ENCODE peak calls at places on chromosomes 5 and 9, in seven cellular contexts. K, B, O, W, S, F and M are unnamed samples.

GRCh38 chr9:114824130-114824529 is 18.3 kb upstream of the TNFSF15 start:
- DNase-seq in K (no peak), B (no peak), O (no peak), W (peak), S (no peak), F (no peak), M (no peak)

GRCh38 chr9:23621166-23621565 is 204.9 kb downstream of the ELAVL2 start:
- DNase-seq in K (no peak), B (peak), O (no peak), W (no peak), S (no peak), F (no peak), M (no peak)

GRCh38 chr9:89723696-89724095 is 118.9 kb downstream of the GADD45G start:
- DNase-seq in K (no peak), B (no peak), O (no peak), W (no peak), S (no peak), F (no peak), M (no peak)

GRCh38 chr9:127173063-127173462 is 50.6 kb upstream of the ANGPTL2 start:
- DNase-seq in K (no peak), B (no peak), O (no peak), W (no peak), S (no peak), F (no peak), M (peak)

GRCh38 chr5:34611829-34612415 is 44.2 kb upstream of the RAI14 start:
- DNase-seq in K (no peak), B (no peak), O (no peak), W (no peak), S (no peak), F (no peak), M (no peak)

GRCh38 chr5:175738595-175739133 is 80.8 kb downstream of the HRH2 start:
- DNase-seq in K (no peak), B (peak), O (no peak), W (no peak), S (no peak), F (no peak), M (no peak)

GRCh38 chr5:151319334-151319733 is 15.8 kb upstream of the SLC36A3 start:
- DNase-seq in K (no peak), B (no peak), O (no peak), W (no peak), S (no peak), F (no peak), M (no peak)

GRCh38 chr5:151750121-151750520 is 8.3 kb downstream of the ATOX1 start:
- DNase-seq in K (no peak), B (no peak), O (no peak), W (no peak), S (no peak), F (no peak), M (no peak)

GRCh38 chr5:88235828-88236227 is 32.8 kb downstream of the TMEM161B start:
- DNase-seq in K (no peak), B (no peak), O (no peak), W (no peak), S (no peak), F (no peak), M (no peak)

GRCh38 chr9:6234014-6234413 is 18.4 kb downstream of the IL33 start:
- DNase-seq in K (no peak), B (no peak), O (no peak), W (no peak), S (no peak), F (no peak), M (no peak)

GRCh38 chr9:75552941-75553340 is 337.5 kb upstream of the PCSK5 start:
- DNase-seq in K (no peak), B (no peak), O (no peak), W (no peak), S (no peak), F (no peak), M (no peak)

GRCh38 chr9:108885643-108886348 is 23.7 kb downstream of the ACTL7A start:
- DNase-seq in K (peak), B (peak), O (peak), W (peak), S (no peak), F (peak), M (no peak)

GRCh38 chr5:14879985-14880589 is 8.5 kb upstream of the ANKH start:
- DNase-seq in K (peak), B (no peak), O (no peak), W (no peak), S (no peak), F (no peak), M (no peak)

GRCh38 chr5:129135633-129136032 is 41.1 kb downstream of the ISOC1 start:
- DNase-seq in K (no peak), B (no peak), O (no peak), W (no peak), S (no peak), F (no peak), M (no peak)

GRCh38 chr5:142095651-142096330 is 12.8 kb upstream of the NDFIP1 start:
- DNase-seq in K (no peak), B (no peak), O (no peak), W (no peak), S (no peak), F (no peak), M (no peak)

GRCh38 chr9:117377046-117377445 is 37.8 kb downstream of the ASTN2 start:
- DNase-seq in K (no peak), B (no peak), O (peak), W (no peak), S (no peak), F (no peak), M (no peak)

GRCh38 chr5:56669534-56670483 is 145.5 kb upstream of the MAP3K1 start:
- DNase-seq in K (no peak), B (no peak), O (peak), W (no peak), S (peak), F (peak), M (peak)

GRCh38 chr9:88973281-88974045 is 17.8 kb upstream of the S1PR3 start:
- DNase-seq in K (no peak), B (no peak), O (no peak), W (no peak), S (no peak), F (no peak), M (no peak)

GRCh38 chr9:77460938-77461337 is 187.2 kb downstream of the GNA14 start:
- DNase-seq in K (no peak), B (no peak), O (no peak), W (no peak), S (no peak), F (no peak), M (no peak)

GRCh38 chr9:137947012-137947411 is 69.4 kb downstream of the CACNA1B start:
- DNase-seq in K (no peak), B (no peak), O (no peak), W (no peak), S (no peak), F (no peak), M (no peak)

GRCh38 chr9:128382261-128382660 is 11.1 kb downstream of the URM1 start:
- DNase-seq in K (no peak), B (no peak), O (no peak), W (no peak), S (no peak), F (no peak), M (no peak)

GRCh38 chr5:149257875-149258705 is 13.6 kb upstream of the AFAP1L1 start:
- DNase-seq in K (peak), B (peak), O (no peak), W (no peak), S (no peak), F (no peak), M (no peak)

GRCh38 chr5:157912621-157913325 is 53.8 kb upstream of the CLINT1 start:
- DNase-seq in K (no peak), B (peak), O (no peak), W (no peak), S (no peak), F (peak), M (no peak)

GRCh38 chr9:131198316-131198715 is 72.9 kb downstream of the NUP214 start:
- DNase-seq in K (no peak), B (no peak), O (no peak), W (no peak), S (no peak), F (no peak), M (no peak)

GRCh38 chr5:119373449-119373858 is 17.6 kb downstream of the TNFAIP8 start:
- DNase-seq in K (no peak), B (no peak), O (no peak), W (no peak), S (no peak), F (no peak), M (no peak)

GRCh38 chr9:133456409-133456808 is 3.4 kb upstream of the CACFD1 start:
- DNase-seq in K (no peak), B (no peak), O (no peak), W (no peak), S (no peak), F (no peak), M (no peak)

GRCh38 chr5:167514461-167514860 is 777.0 kb upstream of the WWC1 start:
- DNase-seq in K (no peak), B (no peak), O (no peak), W (no peak), S (no peak), F (no peak), M (no peak)

GRCh38 chr9:131627846-131628820 is 82.8 kb downstream of the PRRT1B start:
- DNase-seq in K (no peak), B (no peak), O (peak), W (no peak), S (peak), F (no peak), M (no peak)